ENCODE peak calls at places on chromosomes 7 and 10, in ten cellular contexts. One of them, this sample, is unnamed.

GRCh38 chr7:55425141-55425752 is 60.1 kb downstream of the LANCL2 start:
- DNase-seq in fibroblast of lung: no peak
- DNase-seq in right lobe of liver: no peak
- DNase-seq in AG09309: no peak
- DNase-seq in tibial nerve: no peak
- DNase-seq in mucosa of descending colon: no peak
- DNase-seq in tibial artery: no peak
- DNase-seq in DND-41: no peak
- DNase-seq in prostate gland: no peak
- DNase-seq in HCT116: no peak
- DNase-seq in this sample: no peak

GRCh38 chr7:47634273-47634672 is 52.4 kb upstream of the TNS3 start:
- DNase-seq in fibroblast of lung: peak; percentile 81
- DNase-seq in right lobe of liver: no peak
- DNase-seq in AG09309: no peak
- DNase-seq in tibial nerve: no peak
- DNase-seq in mucosa of descending colon: no peak
- DNase-seq in tibial artery: no peak
- DNase-seq in DND-41: no peak
- DNase-seq in prostate gland: no peak
- DNase-seq in HCT116: no peak
- DNase-seq in this sample: no peak

GRCh38 chr7:129862672-129863071 is 90.1 kb downstream of the UBE2H start:
- DNase-seq in fibroblast of lung: no peak
- DNase-seq in right lobe of liver: no peak
- DNase-seq in AG09309: no peak
- DNase-seq in tibial nerve: no peak
- DNase-seq in mucosa of descending colon: no peak
- DNase-seq in tibial artery: no peak
- DNase-seq in DND-41: no peak
- DNase-seq in prostate gland: no peak
- DNase-seq in HCT116: no peak
- DNase-seq in this sample: no peak

GRCh38 chr7:108138911-108139310 is 8.8 kb upstream of the LAMB4 start:
- DNase-seq in fibroblast of lung: peak; percentile 37
- DNase-seq in right lobe of liver: no peak
- DNase-seq in AG09309: no peak
- DNase-seq in tibial nerve: no peak
- DNase-seq in mucosa of descending colon: no peak
- DNase-seq in tibial artery: no peak
- DNase-seq in DND-41: no peak
- DNase-seq in prostate gland: no peak
- DNase-seq in HCT116: no peak
- DNase-seq in this sample: no peak

GRCh38 chr7:113159746-113160339 is 41.5 kb upstream of the SMIM30 start:
- DNase-seq in fibroblast of lung: peak; percentile 25
- DNase-seq in right lobe of liver: no peak
- DNase-seq in AG09309: peak; percentile 4
- DNase-seq in tibial nerve: no peak
- DNase-seq in mucosa of descending colon: no peak
- DNase-seq in tibial artery: no peak
- DNase-seq in DND-41: peak; percentile 21
- DNase-seq in prostate gland: no peak
- DNase-seq in HCT116: peak; percentile 39
- DNase-seq in this sample: no peak

GRCh38 chr7:139043823-139044812 is 8.3 kb upstream of the ZC3HAV1L start:
- DNase-seq in fibroblast of lung: no peak
- DNase-seq in right lobe of liver: no peak
- DNase-seq in AG09309: no peak
- DNase-seq in tibial nerve: no peak
- DNase-seq in mucosa of descending colon: no peak
- DNase-seq in tibial artery: no peak
- DNase-seq in DND-41: peak; percentile 30
- DNase-seq in prostate gland: no peak
- DNase-seq in HCT116: no peak
- DNase-seq in this sample: no peak

GRCh38 chr10:89275383-89275782 is 23.8 kb upstream of the LIPA start:
- DNase-seq in fibroblast of lung: no peak
- DNase-seq in right lobe of liver: no peak
- DNase-seq in AG09309: no peak
- DNase-seq in tibial nerve: no peak
- DNase-seq in mucosa of descending colon: no peak
- DNase-seq in tibial artery: no peak
- DNase-seq in DND-41: no peak
- DNase-seq in prostate gland: peak; percentile 63
- DNase-seq in HCT116: no peak
- DNase-seq in this sample: no peak

GRCh38 chr10:76946268-76946667 is 691.3 kb downstream of the KCNMA1 start:
- DNase-seq in fibroblast of lung: peak; percentile 67
- DNase-seq in right lobe of liver: no peak
- DNase-seq in AG09309: peak; percentile 50
- DNase-seq in tibial nerve: no peak
- DNase-seq in mucosa of descending colon: no peak
- DNase-seq in tibial artery: no peak
- DNase-seq in DND-41: no peak
- DNase-seq in prostate gland: no peak
- DNase-seq in HCT116: no peak
- DNase-seq in this sample: no peak

GRCh38 chr7:134902058-134902457 is 84.2 kb upstream of the AGBL3 start:
- DNase-seq in fibroblast of lung: no peak
- DNase-seq in right lobe of liver: no peak
- DNase-seq in AG09309: no peak
- DNase-seq in tibial nerve: no peak
- DNase-seq in mucosa of descending colon: no peak
- DNase-seq in tibial artery: no peak
- DNase-seq in DND-41: no peak
- DNase-seq in prostate gland: no peak
- DNase-seq in HCT116: no peak
- DNase-seq in this sample: no peak

GRCh38 chr10:8026349-8027259 is 27.9 kb upstream of the GATA3 start:
- DNase-seq in fibroblast of lung: no peak
- DNase-seq in right lobe of liver: no peak
- DNase-seq in AG09309: no peak
- DNase-seq in tibial nerve: no peak
- DNase-seq in mucosa of descending colon: no peak
- DNase-seq in tibial artery: no peak
- DNase-seq in DND-41: no peak
- DNase-seq in prostate gland: no peak
- DNase-seq in HCT116: no peak
- DNase-seq in this sample: no peak

GRCh38 chr7:146961617-146962016 is 845.0 kb downstream of the CNTNAP2 start:
- DNase-seq in fibroblast of lung: peak; percentile 93
- DNase-seq in right lobe of liver: no peak
- DNase-seq in AG09309: peak; percentile 52
- DNase-seq in tibial nerve: no peak
- DNase-seq in mucosa of descending colon: no peak
- DNase-seq in tibial artery: no peak
- DNase-seq in DND-41: no peak
- DNase-seq in prostate gland: no peak
- DNase-seq in HCT116: no peak
- DNase-seq in this sample: peak; percentile 19

GRCh38 chr10:122019414-122019975 is 30.5 kb downstream of the TACC2 start:
- DNase-seq in fibroblast of lung: no peak
- DNase-seq in right lobe of liver: peak; percentile 83
- DNase-seq in AG09309: no peak
- DNase-seq in tibial nerve: no peak
- DNase-seq in mucosa of descending colon: peak; percentile 90
- DNase-seq in tibial artery: no peak
- DNase-seq in DND-41: no peak
- DNase-seq in prostate gland: peak; percentile 86
- DNase-seq in HCT116: no peak
- DNase-seq in this sample: peak; percentile 68

GRCh38 chr7:127252380-127252718 is 392 bp downstream of the GRM8 start:
- DNase-seq in fibroblast of lung: no peak
- DNase-seq in right lobe of liver: no peak
- DNase-seq in AG09309: no peak
- DNase-seq in tibial nerve: no peak
- DNase-seq in mucosa of descending colon: peak; percentile 31
- DNase-seq in tibial artery: no peak
- DNase-seq in DND-41: no peak
- DNase-seq in prostate gland: no peak
- DNase-seq in HCT116: no peak
- DNase-seq in this sample: no peak

GRCh38 chr7:101950450-101951119 is 133.2 kb downstream of the CUX1 start:
- DNase-seq in fibroblast of lung: peak; percentile 71
- DNase-seq in right lobe of liver: no peak
- DNase-seq in AG09309: no peak
- DNase-seq in tibial nerve: no peak
- DNase-seq in mucosa of descending colon: no peak
- DNase-seq in tibial artery: no peak
- DNase-seq in DND-41: no peak
- DNase-seq in prostate gland: no peak
- DNase-seq in HCT116: peak; percentile 21
- DNase-seq in this sample: peak; percentile 56
- TF ChIP-seq CTCF in fibroblast of lung: peak; percentile 28
- TF ChIP-seq CTCF in right lobe of liver: no peak
- TF ChIP-seq CTCF in AG09309: peak; percentile 2
- TF ChIP-seq CTCF in tibial nerve: no peak
- TF ChIP-seq CTCF in mucosa of descending colon: no peak
- TF ChIP-seq CTCF in tibial artery: no peak
- TF ChIP-seq CTCF in DND-41: no peak
- TF ChIP-seq CTCF in prostate gland: no peak
- TF ChIP-seq CTCF in HCT116: peak; percentile 27
- TF ChIP-seq CTCF in this sample: peak; percentile 53

GRCh38 chr10:30999084-30999712 is 32.5 kb downstream of the ZNF438 start:
- DNase-seq in fibroblast of lung: no peak
- DNase-seq in right lobe of liver: no peak
- DNase-seq in AG09309: no peak
- DNase-seq in tibial nerve: peak; percentile 48
- DNase-seq in mucosa of descending colon: no peak
- DNase-seq in tibial artery: no peak
- DNase-seq in DND-41: no peak
- DNase-seq in prostate gland: no peak
- DNase-seq in HCT116: no peak
- DNase-seq in this sample: no peak

GRCh38 chr10:30997536-30998252 is 34.0 kb downstream of the ZNF438 start:
- DNase-seq in fibroblast of lung: no peak
- DNase-seq in right lobe of liver: no peak
- DNase-seq in AG09309: no peak
- DNase-seq in tibial nerve: no peak
- DNase-seq in mucosa of descending colon: no peak
- DNase-seq in tibial artery: no peak
- DNase-seq in DND-41: no peak
- DNase-seq in prostate gland: no peak
- DNase-seq in HCT116: no peak
- DNase-seq in this sample: no peak

GRCh38 chr10:30993155-30993554 is 38.5 kb downstream of the ZNF438 start:
- DNase-seq in fibroblast of lung: no peak
- DNase-seq in right lobe of liver: no peak
- DNase-seq in AG09309: no peak
- DNase-seq in tibial nerve: no peak
- DNase-seq in mucosa of descending colon: no peak
- DNase-seq in tibial artery: no peak
- DNase-seq in DND-41: no peak
- DNase-seq in prostate gland: no peak
- DNase-seq in HCT116: no peak
- DNase-seq in this sample: no peak

GRCh38 chr10:30995081-30995480 is 36.6 kb downstream of the ZNF438 start:
- DNase-seq in fibroblast of lung: no peak
- DNase-seq in right lobe of liver: no peak
- DNase-seq in AG09309: no peak
- DNase-seq in tibial nerve: no peak
- DNase-seq in mucosa of descending colon: no peak
- DNase-seq in tibial artery: no peak
- DNase-seq in DND-41: no peak
- DNase-seq in prostate gland: no peak
- DNase-seq in HCT116: no peak
- DNase-seq in this sample: no peak

GRCh38 chr10:30996481-30996980 is 35.1 kb downstream of the ZNF438 start:
- DNase-seq in fibroblast of lung: no peak
- DNase-seq in right lobe of liver: no peak
- DNase-seq in AG09309: no peak
- DNase-seq in tibial nerve: no peak
- DNase-seq in mucosa of descending colon: no peak
- DNase-seq in tibial artery: no peak
- DNase-seq in DND-41: no peak
- DNase-seq in prostate gland: no peak
- DNase-seq in HCT116: no peak
- DNase-seq in this sample: no peak
- H3K4me3 ChIP-seq in fibroblast of lung: no peak overlapping the region
- H3K4me3 ChIP-seq in right lobe of liver: no peak overlapping the region
- H3K4me3 ChIP-seq in AG09309: no peak overlapping the region
- H3K4me3 ChIP-seq in tibial nerve: no peak overlapping the region
- H3K4me3 ChIP-seq in mucosa of descending colon: no peak overlapping the region
- H3K4me3 ChIP-seq in tibial artery: no peak overlapping the region
- H3K4me3 ChIP-seq in DND-41: no peak overlapping the region
- H3K4me3 ChIP-seq in prostate gland: no peak overlapping the region
- H3K4me3 ChIP-seq in HCT116: no peak overlapping the region
- H3K4me3 ChIP-seq in this sample: no peak overlapping the region

GRCh38 chr10:62559481-62560206 is 185.5 kb downstream of the ZNF365 start:
- DNase-seq in fibroblast of lung: peak; percentile 62
- DNase-seq in right lobe of liver: no peak
- DNase-seq in AG09309: no peak
- DNase-seq in tibial nerve: no peak
- DNase-seq in mucosa of descending colon: no peak
- DNase-seq in tibial artery: no peak
- DNase-seq in DND-41: no peak
- DNase-seq in prostate gland: no peak
- DNase-seq in HCT116: no peak
- DNase-seq in this sample: no peak

GRCh38 chr10:62560207-62560819 is 186.1 kb downstream of the ZNF365 start:
- DNase-seq in fibroblast of lung: peak; percentile 80
- DNase-seq in right lobe of liver: no peak
- DNase-seq in AG09309: peak; percentile 79
- DNase-seq in tibial nerve: peak; percentile 61
- DNase-seq in mucosa of descending colon: no peak
- DNase-seq in tibial artery: no peak
- DNase-seq in DND-41: no peak
- DNase-seq in prostate gland: no peak
- DNase-seq in HCT116: no peak
- DNase-seq in this sample: no peak

GRCh38 chr10:62554632-62555199 is 180.5 kb downstream of the ZNF365 start:
- DNase-seq in fibroblast of lung: peak; percentile 42
- DNase-seq in right lobe of liver: no peak
- DNase-seq in AG09309: no peak
- DNase-seq in tibial nerve: no peak
- DNase-seq in mucosa of descending colon: no peak
- DNase-seq in tibial artery: no peak
- DNase-seq in DND-41: peak; percentile 15
- DNase-seq in prostate gland: no peak
- DNase-seq in HCT116: peak; percentile 8
- DNase-seq in this sample: no peak
- TF ChIP-seq CTCF in fibroblast of lung: peak; percentile 44
- TF ChIP-seq CTCF in right lobe of liver: peak; percentile 64
- TF ChIP-seq CTCF in AG09309: peak; percentile 73
- TF ChIP-seq CTCF in tibial nerve: peak; percentile 33
- TF ChIP-seq CTCF in mucosa of descending colon: peak; percentile 8
- TF ChIP-seq CTCF in tibial artery: peak; percentile 41
- TF ChIP-seq CTCF in DND-41: peak; percentile 59
- TF ChIP-seq CTCF in prostate gland: no peak
- TF ChIP-seq CTCF in HCT116: peak; percentile 56
- TF ChIP-seq CTCF in this sample: peak; percentile 72

DNA sequence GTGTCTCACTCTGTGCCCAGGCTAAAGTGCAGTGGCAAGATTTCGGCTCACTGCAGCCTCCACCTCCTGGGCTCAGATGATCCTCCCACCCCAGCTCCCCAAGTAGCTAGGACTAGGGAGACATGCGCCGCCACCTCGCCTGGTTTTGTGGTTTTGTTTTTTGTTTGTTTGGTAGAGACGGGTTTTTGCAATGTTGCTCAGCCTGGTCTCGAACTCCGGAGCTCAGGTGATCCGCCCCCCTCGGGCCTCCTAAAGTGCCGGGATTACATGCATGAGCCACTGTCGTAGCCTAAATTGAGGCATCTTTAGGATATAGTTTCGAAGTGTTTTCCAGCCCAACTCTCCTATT is 781 bp downstream of the ZNF727 start:
- DNase-seq in fibroblast of lung: no peak
- DNase-seq in right lobe of liver: no peak
- DNase-seq in AG09309: no peak
- DNase-seq in tibial nerve: no peak
- DNase-seq in mucosa of descending colon: no peak
- DNase-seq in tibial artery: no peak
- DNase-seq in DND-41: peak; percentile 22
- DNase-seq in prostate gland: no peak
- DNase-seq in HCT116: no peak
- DNase-seq in this sample: no peak
- H3K4me3 ChIP-seq in fibroblast of lung: no peak overlapping the region
- H3K4me3 ChIP-seq in right lobe of liver: peak overlapping the region; percentile 38
- H3K4me3 ChIP-seq in AG09309: no peak overlapping the region
- H3K4me3 ChIP-seq in tibial nerve: peak overlapping the region; percentile 54
- H3K4me3 ChIP-seq in mucosa of descending colon: no peak overlapping the region
- H3K4me3 ChIP-seq in tibial artery: peak overlapping the region; percentile 59
- H3K4me3 ChIP-seq in DND-41: peak overlapping the region; percentile 79
- H3K4me3 ChIP-seq in prostate gland: peak overlapping the region; percentile 31
- H3K4me3 ChIP-seq in HCT116: no peak overlapping the region
- H3K4me3 ChIP-seq in this sample: no peak overlapping the region